ENCODE peak calls at places on chromosomes 12 and 14, in ten cellular contexts. O, T, X, L, W, Z, I, E, B and C are unnamed samples.

GRCh38 chr12:50082644-50083043 is 2.5 kb upstream of the SMARCD1 start:
- DNase-seq in O (no peak), E (no peak), B (peak), W (no peak), I (no peak), Z (no peak), X (no peak), L (no peak), T (no peak), C (no peak)

GRCh38 chr12:129607293-129607692 is 296.5 kb downstream of the TMEM132D start:
- DNase-seq in B (peak), L (no peak), W (no peak), I (peak), E (no peak), T (no peak), X (no peak), O (no peak), Z (no peak), C (no peak)

GRCh38 chr14:59376691-59377090 is 88.5 kb downstream of the GPR135 start:
- DNase-seq in T (no peak), W (no peak), O (no peak), I (no peak), X (no peak), E (no peak), B (no peak), Z (no peak), L (no peak), C (no peak)

GRCh38 chr12:1795785-1796514 is 24.4 kb upstream of the LRTM2 start:
- DNase-seq in B (peak), E (peak), T (peak), Z (peak), L (peak), I (peak), X (peak), O (peak), W (peak), C (peak)

GRCh38 chr12:67661311-67662011 is 12.9 kb downstream of the DYRK2 start:
- DNase-seq in E (peak), Z (no peak), L (no peak), X (no peak), O (no peak), T (peak), I (peak), W (peak), B (no peak), C (no peak)

GRCh38 chr12:1830981-1831930 is 10.9 kb downstream of the LRTM2 start:
- DNase-seq in B (peak), Z (peak), E (no peak), I (peak), L (peak), O (peak), W (no peak), T (peak), X (no peak), C (peak)

GRCh38 chr12:28631831-28632230 is 441.6 kb downstream of the CCDC91 start:
- DNase-seq in T (no peak), I (no peak), X (no peak), E (no peak), L (no peak), W (no peak), O (no peak), Z (no peak), B (no peak), C (no peak)

GRCh38 chr12:30795660-30796507 is 41.1 kb upstream of the CAPRIN2 start:
- DNase-seq in L (peak), W (peak), E (peak), X (peak), T (peak), Z (peak), O (peak), I (peak), B (peak), C (no peak)

GRCh38 chr12:87756721-87757120 is 272.5 kb downstream of the C12orf50 start:
- DNase-seq in W (no peak), X (no peak), O (no peak), T (no peak), B (no peak), L (no peak), E (peak), Z (no peak), I (no peak), C (no peak)

GRCh38 chr14:97056086-97056485 is 258.9 kb downstream of the VRK1 start:
- DNase-seq in W (peak), O (no peak), T (no peak), B (no peak), I (no peak), X (no peak), E (peak), L (no peak), Z (no peak), C (no peak)

GRCh38 chr12:49684310-49684854 is 22.8 kb downstream of the FMNL3 start:
- DNase-seq in Z (no peak), O (no peak), L (no peak), B (no peak), I (no peak), T (no peak), X (no peak), W (no peak), E (no peak), C (no peak)

DNA sequence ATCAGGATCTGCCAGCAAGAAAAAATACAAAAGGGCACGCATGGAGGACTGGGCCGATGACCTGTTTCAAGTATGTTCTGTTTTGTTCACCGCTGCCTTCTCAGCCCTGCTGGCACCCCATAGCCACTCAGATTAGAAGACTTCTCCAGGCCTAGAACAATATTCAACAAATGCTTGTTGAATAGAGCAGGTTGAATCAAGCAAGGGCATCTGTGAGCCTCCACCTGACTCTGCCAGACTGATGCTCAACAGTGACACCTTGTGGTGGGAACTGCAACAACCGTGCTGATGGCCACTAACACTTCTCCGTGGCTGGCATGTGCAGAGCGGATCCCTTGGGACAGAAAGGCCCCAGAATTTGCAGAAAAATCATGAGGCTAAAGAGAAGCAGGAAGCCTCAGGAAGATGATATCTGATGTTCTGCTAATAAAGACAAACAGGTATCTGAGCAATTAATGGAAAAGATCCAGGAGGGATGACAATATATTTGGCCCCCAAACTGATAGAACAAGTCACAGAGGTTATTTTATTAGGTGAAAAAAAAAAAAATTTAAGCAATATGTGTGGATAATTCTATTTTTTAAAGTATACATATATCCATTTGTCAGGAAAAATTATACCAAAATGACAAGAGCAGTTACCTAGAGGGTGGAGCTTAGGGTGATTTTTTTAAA is 114.3 kb downstream of the KSR2 start:
- DNase-seq in T (peak), I (peak), E (peak), W (peak), Z (no peak), O (peak), L (no peak), B (peak), X (no peak), C (peak)
- TF ChIP-seq CTCF in T (peak), I (peak), E (peak), W (peak), Z (peak), O (peak), L (peak), B (peak), X (no peak), C (peak)

GRCh38 chr12:75390899-75391538 is at the start of gene GLIPR1L2:
- DNase-seq in W (peak), O (peak), X (peak), Z (peak), T (peak), L (peak), I (peak), E (peak), B (peak), C (peak)

GRCh38 chr12:75390156-75390898 is 562 bp upstream of the GLIPR1L2 start:
- DNase-seq in I (no peak), T (peak), O (no peak), E (no peak), B (no peak), W (no peak), X (no peak), L (no peak), Z (no peak), C (no peak)

GRCh38 chr12:75389061-75389460 is 1.8 kb upstream of the GLIPR1L2 start:
- DNase-seq in L (no peak), O (peak), X (no peak), W (peak), Z (no peak), E (peak), T (peak), B (no peak), I (peak), C (no peak)

DNA sequence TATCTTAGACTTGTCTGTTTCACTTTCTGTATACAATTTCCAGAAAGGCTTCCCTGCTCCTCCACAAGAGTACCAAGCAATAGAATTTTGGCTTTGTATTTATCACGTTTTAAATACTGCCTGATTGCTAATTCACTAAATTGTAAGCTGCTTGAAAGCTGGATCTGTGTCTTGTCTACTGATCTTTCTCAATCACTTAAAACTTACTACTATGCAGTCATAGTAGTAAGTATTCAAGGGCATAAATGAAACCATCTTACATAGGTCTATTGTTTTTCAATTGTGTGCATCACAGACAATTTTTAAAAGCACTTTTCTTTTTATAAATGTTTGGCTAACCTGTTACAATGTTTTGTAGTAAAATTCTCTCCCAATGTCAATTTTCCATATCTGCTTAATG is 1.2 kb upstream of the GLIPR1L2 start:
- DNase-seq in T (peak), B (no peak), L (no peak), O (peak), Z (no peak), W (no peak), X (no peak), I (no peak), E (no peak), C (no peak)
- H3K4me3 ChIP-seq in T (peak), B (peak), L (no peak), O (no peak), Z (peak), W (peak), X (peak), I (peak), E (peak), C (no peak)

GRCh38 chr12:103705927-103706326 is 118.9 kb downstream of the STAB2 start:
- DNase-seq in B (no peak), Z (no peak), I (no peak), W (no peak), O (no peak), L (no peak), E (peak), X (no peak), T (no peak), C (no peak)
- TF ChIP-seq CTCF in B (peak), Z (no peak), I (no peak), W (peak), O (no peak), L (no peak), E (peak), X (no peak), T (peak), C (peak)

DNA sequence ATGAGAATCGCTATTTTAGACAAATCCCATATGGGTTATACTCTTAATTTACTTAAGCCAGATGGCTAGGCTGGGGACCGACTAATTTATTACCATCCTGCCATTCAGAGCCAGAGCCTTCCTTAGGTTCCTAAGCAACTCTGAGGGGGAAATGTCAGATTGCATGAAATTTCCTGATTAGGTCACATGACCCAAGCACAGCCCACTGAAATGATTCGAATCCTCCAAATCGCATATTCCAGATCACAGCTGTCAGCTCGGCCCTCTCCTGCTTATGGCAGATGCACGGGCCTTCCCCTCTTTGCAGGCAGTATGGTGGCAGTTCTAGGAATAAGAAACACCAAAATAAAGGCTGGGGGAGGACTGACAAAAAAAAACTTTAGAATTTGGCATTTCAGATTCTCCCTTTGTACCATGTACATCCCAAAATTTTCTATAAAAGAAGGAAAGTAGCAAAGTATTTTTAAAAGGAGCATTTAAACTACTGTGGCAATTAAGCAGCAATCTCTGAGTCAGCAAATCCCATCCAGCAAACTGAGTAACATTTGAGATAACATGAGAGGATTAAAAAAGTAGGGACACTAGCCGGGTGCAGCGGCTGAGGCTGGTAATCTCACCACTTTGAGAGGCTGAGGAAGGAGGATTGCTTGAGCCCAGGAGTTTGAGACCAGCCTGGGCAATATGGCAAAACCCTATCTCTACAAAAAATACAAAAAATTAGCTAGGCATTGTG is 30.5 kb upstream of the NUDT4 start:
- DNase-seq in I (no peak), L (no peak), O (peak), T (no peak), W (peak), X (no peak), B (no peak), Z (no peak), E (no peak), C (no peak)
- H3K4me3 ChIP-seq in I (no peak), L (no peak), O (no peak), T (no peak), W (no peak), X (no peak), B (no peak), Z (no peak), E (no peak), C (no peak)

DNA sequence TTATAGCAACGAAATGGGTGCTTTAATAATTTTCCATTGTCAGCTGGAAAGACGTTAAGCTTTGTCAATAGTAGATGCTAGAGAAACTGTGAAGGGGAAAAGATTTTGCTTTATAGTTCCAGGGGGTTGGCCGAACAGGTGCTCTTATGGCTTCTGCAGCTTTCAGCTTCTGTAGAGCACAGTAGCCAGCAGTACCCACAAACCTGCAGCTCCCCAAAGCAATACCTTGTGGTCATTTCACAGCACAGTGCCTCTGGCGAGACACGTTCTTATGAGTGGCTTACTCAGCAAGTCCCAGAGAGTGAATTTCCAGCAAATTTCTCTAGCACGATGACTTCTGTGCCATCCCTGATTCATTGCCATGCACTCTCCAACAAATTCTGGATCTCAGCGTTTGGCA is 416.3 kb upstream of the ATP2B1 start:
- DNase-seq in T (no peak), O (no peak), I (no peak), X (no peak), E (no peak), B (no peak), L (no peak), W (no peak), Z (no peak), C (no peak)
- TF ChIP-seq CTCF in T (no peak), O (no peak), I (no peak), X (no peak), E (no peak), B (no peak), L (no peak), W (no peak), Z (no peak), C (no peak)

GRCh38 chr14:91926131-91926890 is 21.2 kb downstream of the FBLN5 start:
- DNase-seq in Z (no peak), I (no peak), W (no peak), E (no peak), L (no peak), X (no peak), O (no peak), B (no peak), T (no peak), C (no peak)
- H3K4me3 ChIP-seq in Z (no peak), I (no peak), W (no peak), E (no peak), L (no peak), X (no peak), O (no peak), B (no peak), T (no peak), C (no peak)

GRCh38 chr14:92607251-92607650 is 93.7 kb downstream of the RIN3 start:
- DNase-seq in L (no peak), Z (no peak), X (no peak), T (no peak), O (no peak), E (no peak), I (no peak), B (no peak), W (no peak), C (no peak)

GRCh38 chr14:92601757-92602417 is 88.3 kb downstream of the RIN3 start:
- DNase-seq in L (no peak), O (no peak), W (no peak), X (peak), E (no peak), Z (no peak), I (no peak), B (no peak), T (no peak), C (no peak)

GRCh38 chr14:92603309-92604257 is 90.0 kb downstream of the RIN3 start:
- DNase-seq in L (no peak), X (peak), B (no peak), E (no peak), Z (peak), O (no peak), W (no peak), T (peak), I (peak), C (peak)

GRCh38 chr14:92607702-92608429 is 94.3 kb downstream of the RIN3 start:
- DNase-seq in B (no peak), O (peak), X (no peak), T (peak), L (no peak), W (no peak), Z (no peak), E (no peak), I (peak), C (peak)

GRCh38 chr14:92605274-92605940 is 91.8 kb downstream of the RIN3 start:
- DNase-seq in W (no peak), I (no peak), E (no peak), B (no peak), L (no peak), T (no peak), O (no peak), X (no peak), Z (no peak), C (no peak)
- TF ChIP-seq CTCF in W (no peak), I (no peak), E (no peak), B (no peak), L (no peak), T (no peak), O (no peak), X (no peak), Z (no peak), C (no peak)

GRCh38 chr14:65318636-65319506 is 93.7 kb upstream of the FUT8 start:
- DNase-seq in L (no peak), X (no peak), T (no peak), E (peak), Z (no peak), I (no peak), O (no peak), B (no peak), W (no peak), C (no peak)
- H3K4me3 ChIP-seq in L (no peak), X (no peak), T (no peak), E (no peak), Z (no peak), I (no peak), O (no peak), B (no peak), W (no peak), C (no peak)